ENCODE peak calls at places on chromosomes 12 and 14, in six cellular contexts. X is PC-9, G is Peyer's patch, J is brain microvascular endothelial cell, B is breast epithelium, W is prostate gland. Y is an unnamed sample.

GRCh38 chr14:58061581-58061980 is 90.4 kb downstream of the ARMH4 start:
- DNase-seq in X (no peak), G (no peak), J (no peak), B (no peak), W (no peak), Y (no peak)

GRCh38 chr12:89273525-89273924 is 78.8 kb downstream of the DUSP6 start:
- DNase-seq in X (no peak), G (no peak), J (no peak), B (no peak), W (no peak), Y (no peak)

GRCh38 chr14:30034049-30034635 is 106.5 kb upstream of the PRKD1 start:
- DNase-seq in X (no peak), G (no peak), J (no peak), B (no peak), W (no peak), Y (no peak)

GRCh38 chr14:81143793-81144192 is 77.0 kb downstream of the GTF2A1 start:
- DNase-seq in X (no peak), G (no peak), J (no peak), B (no peak), W (no peak), Y (no peak)

GRCh38 chr14:105468621-105469241 is 5.9 kb upstream of the CRIP2 start:
- DNase-seq in X (no peak), G (no peak), J (no peak), B (peak; percentile 89), W (no peak), Y (no peak)

GRCh38 chr14:23364604-23365352 is at the start of gene EFS:
- DNase-seq in X (no peak), G (no peak), J (no peak), B (no peak), W (peak; percentile 28), Y (no peak)

GRCh38 chr12:48156648-48157015 is 683 bp downstream of the ASB8 start:
- DNase-seq in X (no peak), G (no peak), J (no peak), B (no peak), W (no peak), Y (no peak)

GRCh38 chr14:60197629-60198318 is 32.6 kb upstream of the DHRS7 start:
- DNase-seq in X (peak; percentile 73), G (no peak), J (no peak), B (no peak), W (no peak), Y (no peak)

GRCh38 chr12:56358836-56359532 is 923 bp downstream of the STAT2 start:
- DNase-seq in X (peak; percentile 62), G (peak; percentile 46), J (peak; percentile 55), B (no peak), W (no peak), Y (no peak)

GRCh38 chr12:115400011-115400410 is 716.0 kb upstream of the TBX3 start:
- DNase-seq in X (no peak), G (no peak), J (no peak), B (no peak), W (no peak), Y (peak; percentile 64)

GRCh38 chr12:104680070-104680469 is 223.3 kb downstream of the CHST11 start:
- DNase-seq in X (no peak), G (no peak), J (no peak), B (no peak), W (no peak), Y (no peak)

GRCh38 chr12:132489078-132489601 is 811 bp upstream of the FBRSL1 start:
- DNase-seq in X (no peak), G (peak; percentile 82), J (no peak), B (no peak), W (no peak), Y (no peak)

GRCh38 chr12:5473076-5473475 is 41.2 kb downstream of the NTF3 start:
- DNase-seq in X (no peak), G (no peak), J (no peak), B (no peak), W (no peak), Y (no peak)

GRCh38 chr12:45268672-45269406 is 52.9 kb downstream of the ANO6 start:
- DNase-seq in X (peak; percentile 91), G (peak; percentile 74), J (peak; percentile 90), B (peak; percentile 61), W (peak; percentile 52), Y (peak; percentile 89)

GRCh38 chr12:14454098-14454907 is 88.8 kb downstream of the ATF7IP start:
- DNase-seq in X (no peak), G (no peak), J (peak; percentile 54), B (no peak), W (no peak), Y (no peak)

GRCh38 chr12:28899951-28900350 is 249.1 kb upstream of the FAR2 start:
- DNase-seq in X (no peak), G (no peak), J (peak; percentile 84), B (no peak), W (no peak), Y (no peak)

GRCh38 chr14:23177181-23177580 is 6.3 kb downstream of the SLC7A8 start:
- DNase-seq in X (peak; percentile 48), G (no peak), J (no peak), B (no peak), W (peak; percentile 53), Y (no peak)

GRCh38 chr14:87944987-87945604 is 47.9 kb downstream of the GALC start:
- DNase-seq in X (no peak), G (no peak), J (no peak), B (no peak), W (no peak), Y (no peak)

GRCh38 chr14:32342151-32342853 is 13.2 kb downstream of the AKAP6 start:
- DNase-seq in X (no peak), G (no peak), J (no peak), B (no peak), W (no peak), Y (no peak)

GRCh38 chr12:32742133-32742532 is 13.6 kb downstream of the YARS2 start:
- DNase-seq in X (no peak), G (no peak), J (no peak), B (no peak), W (no peak), Y (no peak)

GRCh38 chr14:60179296-60179924 is 14.2 kb upstream of the DHRS7 start:
- DNase-seq in X (no peak), G (no peak), J (no peak), B (no peak), W (no peak), Y (no peak)

GRCh38 chr12:53465679-53466078 is 13.8 kb downstream of the PCBP2 start:
- DNase-seq in X (no peak), G (no peak), J (no peak), B (no peak), W (no peak), Y (no peak)

GRCh38 chr12:75784591-75784990 is 247.0 kb downstream of the PHLDA1 start:
- DNase-seq in X (peak; percentile 83), G (no peak), J (no peak), B (peak; percentile 91), W (peak; percentile 94), Y (no peak)

GRCh38 chr12:111444314-111444705 is 38.6 kb downstream of the SH2B3 start:
- DNase-seq in X (no peak), G (peak; percentile 62), J (no peak), B (no peak), W (no peak), Y (no peak)

DNA sequence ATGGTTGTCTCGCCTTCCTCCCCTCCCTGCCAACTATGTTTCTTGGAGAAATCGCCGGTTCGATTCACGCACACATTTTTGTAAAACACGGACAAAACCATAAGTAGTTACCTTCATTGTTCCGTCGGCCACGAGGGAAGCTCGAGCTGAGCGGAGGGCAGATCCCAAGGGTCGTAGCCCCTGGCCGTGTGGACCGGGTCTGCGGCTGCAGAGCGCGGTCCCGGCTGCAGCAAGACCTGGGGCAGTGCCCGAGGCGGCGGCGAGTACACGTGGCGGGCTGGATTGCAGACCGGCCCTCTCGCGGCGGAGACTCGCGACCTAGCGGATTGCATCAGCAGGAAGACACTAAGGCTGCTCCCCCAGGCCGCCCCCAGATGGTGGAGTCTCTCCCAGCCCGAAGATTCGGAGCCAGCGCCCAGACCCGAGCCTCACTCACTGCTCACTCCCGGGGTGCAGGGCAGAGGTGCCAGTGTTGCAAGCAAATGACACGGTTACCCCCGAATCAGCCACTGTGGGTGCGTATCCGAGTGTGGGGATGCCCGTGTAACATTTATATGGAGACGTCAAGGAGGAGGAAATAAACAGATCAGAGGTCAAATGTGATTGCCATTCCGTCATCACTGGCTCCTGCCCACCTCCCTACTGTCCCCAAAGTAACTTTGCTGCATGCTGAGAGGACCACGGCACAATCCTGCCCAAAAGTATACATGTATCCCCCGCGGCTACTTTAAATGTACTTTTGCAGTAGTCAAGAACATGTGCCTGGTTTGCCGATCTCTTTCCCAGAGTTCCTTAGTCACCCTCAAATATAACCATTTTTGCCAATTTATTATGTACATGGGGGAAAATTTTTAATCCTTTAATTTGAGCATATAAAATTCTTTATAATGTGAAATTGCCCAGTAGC is at the start of gene BCAT1:
- DNase-seq in X (no peak), G (peak; percentile 81), J (peak; percentile 85), B (peak; percentile 54), W (peak; percentile 20), Y (peak; percentile 91)
- TF ChIP-seq CTCF in X (no peak), G (no peak), J (peak; percentile 30), B (no peak), W (no peak), Y (peak; percentile 20)

GRCh38 chr12:7667025-7667575 is 1.4 kb upstream of the APOBEC1 start:
- DNase-seq in X (peak; percentile 39), G (no peak), J (no peak), B (no peak), W (no peak), Y (no peak)
- TF ChIP-seq CTCF in X (peak; percentile 60), G (peak; percentile 45), J (no peak), B (no peak), W (no peak), Y (peak; percentile 15)

GRCh38 chr12:78584695-78585094 is 279.9 kb upstream of the SYT1 start:
- DNase-seq in X (no peak), G (no peak), J (no peak), B (no peak), W (no peak), Y (no peak)
- TF ChIP-seq CTCF in X (peak; percentile 45), G (peak; percentile 10), J (peak; percentile 57), B (no peak), W (no peak), Y (peak; percentile 22)

DNA sequence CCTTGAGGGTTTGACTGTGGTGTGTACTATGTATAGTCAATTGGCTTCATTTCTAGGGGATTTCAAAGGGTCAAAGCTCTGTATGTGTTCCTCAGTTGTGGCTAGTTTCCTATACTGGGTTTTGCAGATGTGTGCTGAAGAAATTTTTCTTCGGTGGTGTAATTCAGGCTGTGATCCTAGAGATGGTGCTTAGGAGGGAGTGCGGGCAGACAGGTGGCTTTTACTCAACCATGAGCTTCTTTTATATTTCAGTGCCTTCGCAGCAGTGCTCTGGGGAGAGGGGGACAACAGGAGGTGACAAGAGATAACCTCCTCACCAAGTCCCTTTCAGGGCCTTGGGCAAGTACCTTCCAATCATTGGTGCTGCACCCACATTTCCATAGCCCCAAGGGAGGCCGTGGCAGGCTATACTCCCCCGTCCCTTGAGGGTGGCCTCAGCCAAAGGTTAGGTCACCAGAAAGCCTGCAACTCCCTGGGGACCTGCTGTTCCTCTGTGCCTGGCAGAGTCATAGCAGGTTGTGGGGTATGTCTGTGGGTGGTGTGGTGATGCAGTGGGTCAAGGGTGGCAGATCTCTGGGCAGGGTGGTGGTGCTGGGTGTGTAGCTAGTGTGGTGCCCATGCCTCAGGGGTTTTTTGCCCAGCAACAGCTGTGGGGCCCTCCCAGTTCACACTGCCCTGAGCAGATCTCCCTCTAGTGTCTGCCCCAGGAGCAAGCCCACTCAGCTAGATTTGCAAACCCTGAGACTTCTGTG is 37.0 kb upstream of the TMX1 start:
- DNase-seq in X (no peak), G (no peak), J (no peak), B (no peak), W (no peak), Y (no peak)
- TF ChIP-seq CTCF in X (no peak), G (no peak), J (no peak), B (no peak), W (no peak), Y (no peak)

Y was measured in osteocyte.